ENCODE peak calls at places on chromosomes 12 and 14, in five cellular contexts. R is fibroblast of pulmonary artery, U is body of pancreas, B is pancreas, E is ovary. I is an unnamed sample.

GRCh38 chr12:69129014-69129413 is 110.4 kb upstream of the CPSF6 start:
- DNase-seq in R (peak), U (no peak), B (no peak), E (no peak), I (no peak)

GRCh38 chr14:95816539-95816938 is 60.1 kb upstream of the TUNAR start:
- DNase-seq in R (no peak), U (no peak), B (no peak), E (no peak), I (no peak)

GRCh38 chr12:124782132-124782531 is 81.5 kb downstream of the SCARB1 start:
- DNase-seq in R (peak), U (no peak), B (no peak), E (no peak), I (no peak)

GRCh38 chr14:93010118-93010475 is 87.1 kb downstream of the CHGA start:
- DNase-seq in R (no peak), U (no peak), B (no peak), E (no peak), I (no peak)

GRCh38 chr14:99425272-99425681 is 55.4 kb downstream of the SETD3 start:
- DNase-seq in R (no peak), U (peak), B (peak), E (no peak), I (no peak)

GRCh38 chr12:122026706-122027328 is 5.1 kb downstream of the BCL7A start:
- DNase-seq in R (no peak), U (peak), B (no peak), E (no peak), I (no peak)

GRCh38 chr12:113932411-113933196 is 33.5 kb downstream of the RBM19 start:
- DNase-seq in R (peak), U (no peak), B (no peak), E (peak), I (no peak)

GRCh38 chr12:37547611-37548010 is 769.0 kb upstream of the ALG10B start:
- DNase-seq in R (no peak), U (no peak), B (no peak), E (no peak), I (no peak)

DNA sequence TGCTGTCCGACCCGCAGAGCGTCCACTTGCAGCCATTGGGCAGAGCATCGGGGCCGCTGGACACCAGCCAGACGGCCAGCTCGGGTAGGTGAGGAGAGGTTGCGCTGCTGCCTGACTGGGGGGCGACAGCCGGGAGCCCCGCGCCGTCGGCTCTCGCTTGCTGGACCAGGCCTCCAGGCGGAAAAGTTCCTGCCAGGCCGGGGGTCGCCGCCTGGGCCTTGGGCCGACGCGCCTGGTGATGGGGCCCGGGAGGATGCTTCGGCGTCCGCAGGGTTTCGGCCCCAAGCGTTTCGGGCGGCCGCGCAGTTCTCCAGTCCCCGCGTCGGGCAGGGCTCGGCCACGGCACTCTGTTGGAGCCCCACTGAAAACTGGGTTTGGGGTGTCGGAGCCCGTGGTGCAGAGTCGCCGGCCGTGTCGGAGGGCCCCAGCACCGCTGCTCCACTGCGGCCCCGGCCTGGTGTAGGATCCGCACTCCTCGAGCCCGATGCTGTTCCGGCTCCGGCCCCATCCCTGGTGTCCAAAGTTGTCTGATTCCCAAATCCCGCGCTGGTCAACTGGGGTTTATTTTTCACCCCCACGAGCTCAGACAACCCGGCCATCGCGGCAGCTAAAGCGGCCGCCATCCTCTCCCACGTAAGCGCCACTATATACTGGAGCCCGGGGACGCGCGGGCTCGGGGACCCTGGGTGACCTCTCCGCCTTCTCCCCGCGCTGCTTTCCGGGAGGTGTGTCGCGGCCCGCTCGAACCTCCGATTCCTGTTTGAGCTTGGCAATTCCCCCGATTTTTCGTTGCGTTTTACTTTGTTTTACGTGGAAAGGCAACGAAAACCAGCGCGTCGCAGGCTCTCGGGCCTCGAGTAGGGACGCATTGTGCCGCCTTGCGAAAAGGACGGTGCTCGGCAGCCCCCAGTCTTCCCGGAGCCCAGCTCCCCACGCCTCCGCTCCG is 872 bp downstream of the VSX2 start:
- DNase-seq in R (no peak), U (no peak), B (no peak), E (no peak), I (no peak)
- H3K4me3 ChIP-seq in R (no peak), U (no peak), B (peak), E (peak), I (no peak)

GRCh38 chr14:60686865-60687264 is 37.3 kb downstream of the SIX4 start:
- DNase-seq in R (no peak), U (no peak), B (no peak), E (no peak), I (no peak)
- TF ChIP-seq CTCF in R (no peak), U (no peak), B (no peak), E (no peak), I (no peak)

GRCh38 chr12:104137902-104138746 is at the start of gene NFYB:
- DNase-seq in R (peak), U (peak), B (peak), E (peak), I (peak)

GRCh38 chr12:104137175-104137901 is 672 bp downstream of the NFYB start:
- DNase-seq in R (peak), U (peak), B (peak), E (peak), I (no peak)

GRCh38 chr12:104138747-104139186 is 757 bp upstream of the NFYB start:
- DNase-seq in R (no peak), U (no peak), B (peak), E (peak), I (no peak)

GRCh38 chr12:104134882-104135281 is 3.1 kb downstream of the NFYB start:
- DNase-seq in R (no peak), U (no peak), B (no peak), E (no peak), I (no peak)

DNA sequence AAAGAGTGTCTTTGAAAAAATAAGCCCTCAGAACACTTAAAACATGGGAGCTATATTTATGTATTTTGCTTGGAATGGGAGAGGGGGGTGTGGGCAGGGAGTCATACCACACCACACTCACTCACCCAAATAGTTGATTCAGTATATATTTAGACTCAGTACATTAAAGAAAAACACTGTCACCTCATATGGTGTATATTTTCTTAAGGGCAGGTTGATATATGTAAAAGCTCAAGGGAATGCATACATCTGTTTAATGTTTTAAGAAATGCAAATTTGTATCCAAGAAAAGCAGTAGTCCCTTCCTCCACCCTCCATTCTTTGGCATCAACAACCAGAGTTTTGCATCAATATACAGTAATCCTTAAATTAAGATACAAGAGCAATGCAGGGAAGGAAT is 1.4 kb downstream of the NFYB start:
- DNase-seq in R (no peak), U (no peak), B (no peak), E (no peak), I (no peak)
- H3K4me3 ChIP-seq in R (peak), U (no peak), B (peak), E (peak), I (peak)

GRCh38 chr14:68943107-68943506 is 36.0 kb downstream of the ACTN1 start:
- DNase-seq in R (no peak), U (peak), B (peak), E (no peak), I (no peak)

GRCh38 chr14:68942281-68943035 is 36.6 kb downstream of the ACTN1 start:
- DNase-seq in R (no peak), U (no peak), B (no peak), E (no peak), I (no peak)

GRCh38 chr14:68940614-68941185 is 38.4 kb downstream of the ACTN1 start:
- DNase-seq in R (no peak), U (no peak), B (no peak), E (no peak), I (no peak)

GRCh38 chr14:68939893-68940613 is 39.0 kb downstream of the ACTN1 start:
- DNase-seq in R (peak), U (peak), B (peak), E (no peak), I (peak)

GRCh38 chr14:68941820-68942219 is 37.3 kb downstream of the ACTN1 start:
- DNase-seq in R (peak), U (peak), B (peak), E (no peak), I (no peak)
- TF ChIP-seq CTCF in R (peak), U (peak), B (no peak), E (no peak), I (peak)

GRCh38 chr12:24864796-24865125 is 84.1 kb downstream of the BCAT1 start:
- DNase-seq in R (no peak), U (no peak), B (no peak), E (no peak), I (no peak)
- H3K4me3 ChIP-seq in R (no peak), U (no peak), B (no peak), E (no peak), I (no peak)

DNA sequence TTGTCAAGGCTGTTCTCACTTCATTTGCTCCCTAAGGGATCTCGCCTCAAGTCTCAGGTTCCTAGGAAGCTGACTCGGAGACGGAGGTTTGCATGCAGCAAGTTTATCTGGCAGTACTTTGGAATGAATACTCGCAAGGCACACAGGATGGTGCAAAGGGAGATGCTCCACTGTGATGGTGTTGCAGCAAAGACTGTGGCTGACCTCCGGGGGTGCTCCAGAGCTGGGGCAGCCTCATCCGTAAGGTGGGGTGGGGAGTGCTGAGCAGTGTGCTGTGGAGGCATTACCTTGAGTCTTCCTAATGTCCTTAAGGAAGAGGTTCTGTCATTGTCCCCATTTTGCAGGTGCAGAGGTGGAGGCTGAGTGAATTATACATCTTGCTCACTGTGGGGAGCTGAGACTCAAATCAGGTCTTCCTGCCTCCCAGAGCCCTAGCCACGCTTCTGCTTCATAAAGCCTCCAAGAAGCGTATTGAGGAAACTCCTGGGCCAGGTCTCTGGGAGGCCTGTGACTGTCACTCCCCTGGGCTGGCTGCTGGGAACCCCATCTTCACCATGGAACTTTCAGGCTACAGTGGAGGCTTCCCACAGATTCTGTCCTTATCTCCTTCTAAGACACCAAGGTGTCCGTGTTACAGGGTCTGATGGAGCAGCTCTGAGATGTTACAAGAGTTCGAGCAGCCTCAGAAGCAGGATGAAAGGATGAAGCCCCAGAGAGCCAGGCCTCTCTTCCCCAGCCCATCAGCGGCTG is 39.5 kb downstream of the GALNT16 start:
- DNase-seq in R (no peak), U (no peak), B (no peak), E (peak), I (no peak)
- TF ChIP-seq CTCF in R (peak), U (no peak), B (no peak), E (no peak), I (peak)

GRCh38 chr14:68407275-68407674 is 385.6 kb downstream of the ZFP36L1 start:
- DNase-seq in R (no peak), U (no peak), B (no peak), E (no peak), I (no peak)
- H3K4me3 ChIP-seq in R (no peak), U (no peak), B (no peak), E (no peak), I (no peak)

GRCh38 chr12:111330800-111331752 is 37.8 kb downstream of the PHETA1 start:
- DNase-seq in R (peak), U (peak), B (no peak), E (no peak), I (peak)
- TF ChIP-seq CTCF in R (peak), U (peak), B (no peak), E (no peak), I (peak)

I was measured in HFF-Myc.